ENCODE peak calls at places on chromosome 19, in five cellular contexts. B, C, U, E and L are unnamed samples.

GRCh38 chr19:58397533-58398037 is 2.1 kb downstream of the RNF225 start:
- DNase-seq in B (no peak), C (no peak), U (no peak), E (no peak), L (no peak)

GRCh38 chr19:33628921-33629825 is 7.4 kb downstream of the CHST8 start:
- DNase-seq in B (no peak), C (no peak), U (no peak), E (no peak), L (no peak)

GRCh38 chr19:10228925-10229324 is 2.2 kb downstream of the S1PR2 start:
- DNase-seq in B (peak), C (peak), U (no peak), E (peak), L (peak)

GRCh38 chr19:54518844-54519243 is 16.2 kb downstream of the LAIR2 start:
- DNase-seq in B (peak), C (no peak), U (peak), E (peak), L (no peak)

GRCh38 chr19:16369664-16370576 is 45.3 kb downstream of the KLF2 start:
- DNase-seq in B (no peak), C (no peak), U (no peak), E (no peak), L (no peak)

GRCh38 chr19:49150106-49150943 is 4.9 kb downstream of the HRC start:
- DNase-seq in B (peak), C (peak), U (no peak), E (peak), L (peak)

GRCh38 chr19:48511800-48512503 is at the start of gene LMTK3:
- DNase-seq in B (no peak), C (peak), U (no peak), E (peak), L (peak)

GRCh38 chr19:47650695-47651094 is 41.8 kb downstream of the BICRA start:
- DNase-seq in B (no peak), C (no peak), U (no peak), E (no peak), L (no peak)

GRCh38 chr19:38125238-38125637 is 98.8 kb downstream of the DPF1 start:
- DNase-seq in B (no peak), C (no peak), U (no peak), E (no peak), L (no peak)

GRCh38 chr19:54207908-54208783 is 7.5 kb downstream of the RPS9 start:
- DNase-seq in B (peak), C (no peak), U (peak), E (peak), L (no peak)

GRCh38 chr19:32404939-32405430 is 585 bp upstream of the DPY19L3 start:
- DNase-seq in B (peak), C (no peak), U (no peak), E (peak), L (no peak)

GRCh38 chr19:12834418-12834943 is at the start of gene RTBDN:
- DNase-seq in B (no peak), C (no peak), U (no peak), E (peak), L (peak)

GRCh38 chr19:2462635-2463421 is 6.1 kb upstream of the LMNB2 start:
- DNase-seq in B (peak), C (no peak), U (no peak), E (no peak), L (peak)

GRCh38 chr19:41427647-41428480 is 690 bp upstream of the B3GNT8 start:
- DNase-seq in B (no peak), C (no peak), U (no peak), E (peak), L (peak)

GRCh38 chr19:21851596-21852345 is 15.8 kb upstream of the ZNF43 start:
- DNase-seq in B (peak), C (peak), U (no peak), E (peak), L (peak)

GRCh38 chr19:18280247-18281081 is 958 bp downstream of the JUND start:
- DNase-seq in B (peak), C (peak), U (no peak), E (peak), L (peak)

GRCh38 chr19:465056-465816 is 4.4 kb upstream of the SHC2 start:
- DNase-seq in B (no peak), C (no peak), U (no peak), E (no peak), L (no peak)

GRCh38 chr19:7139095-7139494 is 69.6 kb downstream of the ZNF557 start:
- DNase-seq in B (no peak), C (no peak), U (no peak), E (no peak), L (no peak)

GRCh38 chr19:20422616-20423205 is 142.9 kb downstream of the ZNF737 start:
- DNase-seq in B (no peak), C (no peak), U (no peak), E (no peak), L (no peak)
- H3K4me3 ChIP-seq in B (no peak), C (no peak), U (no peak), E (peak), L (peak)

GRCh38 chr19:5367530-5368133 is 27.0 kb upstream of the PTPRS start:
- DNase-seq in B (no peak), C (no peak), U (no peak), E (no peak), L (no peak)

GRCh38 chr19:5365905-5366304 is 25.3 kb upstream of the PTPRS start:
- DNase-seq in B (no peak), C (no peak), U (no peak), E (no peak), L (no peak)

GRCh38 chr19:5360003-5360820 is 19.6 kb upstream of the PTPRS start:
- DNase-seq in B (no peak), C (no peak), U (no peak), E (no peak), L (no peak)

GRCh38 chr19:5361407-5361806 is 20.8 kb upstream of the PTPRS start:
- DNase-seq in B (no peak), C (no peak), U (no peak), E (no peak), L (no peak)

DNA sequence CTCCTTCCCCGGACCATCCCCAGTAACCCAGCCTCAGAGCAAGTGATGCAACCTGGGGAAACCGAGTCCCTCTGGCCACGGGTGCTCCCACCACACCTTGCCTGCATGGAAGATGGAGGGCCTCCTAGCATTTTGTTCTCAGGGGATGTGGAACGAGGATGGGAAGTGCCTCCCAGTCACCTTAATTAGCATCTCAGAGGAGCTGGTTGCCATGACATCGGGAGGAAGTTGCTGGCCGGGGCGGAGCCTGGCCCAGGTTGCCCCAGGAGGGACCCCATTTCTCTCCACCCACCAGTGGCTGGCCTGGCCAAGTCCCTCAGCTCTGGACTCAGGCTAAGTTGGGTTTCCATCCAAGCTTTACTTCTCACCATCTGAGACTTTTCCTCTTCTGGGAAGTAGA is 24.1 kb upstream of the PTPRS start:
- DNase-seq in B (no peak), C (no peak), U (no peak), E (peak), L (peak)
- TF ChIP-seq JUNB in B (no peak), C (no peak), U (no peak), E (no peak), L (no peak)

DNA sequence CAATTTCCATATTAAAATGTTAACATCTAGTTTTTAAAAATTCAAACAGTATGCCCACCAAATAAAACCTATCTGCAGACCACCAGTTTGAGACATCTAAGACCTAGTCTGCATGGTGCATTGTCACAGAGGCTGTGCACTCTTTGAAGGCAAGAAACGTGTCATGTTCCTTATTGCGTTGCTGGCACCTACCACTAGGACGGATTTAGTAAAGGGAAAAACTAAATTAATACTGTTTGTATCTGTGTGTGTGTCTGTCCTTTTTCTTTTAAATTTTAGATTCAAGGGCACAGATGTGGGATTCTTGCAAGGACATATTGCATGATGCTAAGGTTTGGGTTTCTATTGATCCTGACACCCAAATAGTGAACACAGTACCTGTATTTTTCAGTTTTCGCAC is 481.4 kb downstream of the UQCRFS1 start:
- DNase-seq in B (no peak), C (no peak), U (no peak), E (no peak), L (no peak)
- H3K4me3 ChIP-seq in B (no peak), C (no peak), U (no peak), E (no peak), L (no peak)

GRCh38 chr19:43668406-43669158 is 1.4 kb downstream of the PLAUR start:
- DNase-seq in B (peak), C (peak), U (peak), E (peak), L (peak)

GRCh38 chr19:43664008-43664407 is 6.0 kb downstream of the PLAUR start:
- DNase-seq in B (no peak), C (no peak), U (peak), E (no peak), L (no peak)

GRCh38 chr19:43672061-43672679 is 2.2 kb upstream of the PLAUR start:
- DNase-seq in B (no peak), C (no peak), U (no peak), E (no peak), L (peak)

GRCh38 chr19:43662487-43662886 is 7.5 kb downstream of the PLAUR start:
- DNase-seq in B (peak), C (no peak), U (no peak), E (peak), L (peak)

DNA sequence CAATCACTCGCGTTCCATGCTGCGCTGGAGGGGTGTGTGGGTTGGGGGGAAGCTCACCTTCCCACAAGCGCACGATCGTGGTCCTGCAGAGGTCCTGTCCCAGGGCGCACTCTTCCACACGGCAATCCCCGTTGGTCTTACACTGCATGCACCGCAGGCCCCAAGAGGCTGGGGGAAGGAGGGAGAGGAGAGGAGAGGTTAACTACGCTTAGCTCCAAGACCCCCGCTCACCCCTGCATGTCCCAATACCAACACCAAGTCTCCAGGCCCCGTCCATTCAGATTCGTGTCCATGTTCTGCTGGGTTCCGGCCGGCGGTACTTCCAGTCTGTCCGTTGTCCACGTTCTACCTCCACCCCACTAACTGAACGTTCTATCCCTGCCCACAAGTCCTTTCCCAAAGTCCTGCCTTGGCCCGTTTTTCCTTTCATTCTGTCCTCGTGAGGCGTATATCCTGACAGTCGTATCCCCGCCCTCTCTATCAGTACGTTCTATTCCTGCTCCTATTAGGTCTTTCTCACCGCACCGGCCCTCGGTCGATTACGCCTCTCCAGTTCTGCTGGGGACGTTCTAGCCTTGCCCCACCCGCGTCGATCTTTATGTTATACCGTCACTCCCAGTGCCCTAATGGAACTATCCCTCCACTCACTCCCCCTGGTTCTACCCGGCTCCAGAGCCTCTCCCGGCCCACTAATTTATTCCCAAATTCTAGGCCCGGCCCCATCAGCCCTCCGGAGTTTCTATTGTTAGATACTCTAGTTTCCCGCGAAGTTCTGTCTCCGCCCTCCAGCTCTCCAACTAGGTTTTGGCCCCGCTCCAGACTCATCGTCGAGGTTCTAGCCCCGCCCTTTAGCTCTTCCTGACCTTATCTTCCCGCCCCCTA is 2.2 kb downstream of the PLAUR start:
- DNase-seq in B (no peak), C (no peak), U (no peak), E (peak), L (peak)
- TF ChIP-seq JUNB in B (no peak), C (no peak), U (no peak), E (no peak), L (no peak)